ENCODE peak calls at places on chromosomes 16 and 17, in six cellular contexts. X is NCI-H1105 treated with DMSO at 0.1 percent for 48 hours; L is CD8-positive, alpha-beta memory T cell; S is RWPE1; K is A549; G is activated gamma-delta T cell treated with Interleukin-2 at 50 U/mL for 16 hours. O is an unnamed sample.

GRCh38 chr16:15427648-15428239 is 6.6 kb upstream of the BMERB1 start:
- DNase-seq in K (peak), G (peak), X (peak), L (peak), S (no peak), O (no peak)

GRCh38 chr16:23863511-23864422 is 28.0 kb downstream of the PRKCB start:
- DNase-seq in K (no peak), G (no peak), L (peak), X (no peak), S (no peak), O (no peak)

GRCh38 chr16:56329887-56330286 is 95.5 kb downstream of the AMFR start:
- DNase-seq in X (no peak), G (no peak), S (no peak), K (no peak), L (no peak), O (no peak)

GRCh38 chr17:953767-954166 is 25.8 kb downstream of the NXN start:
- DNase-seq in K (no peak), S (no peak), L (no peak), G (no peak), X (no peak), O (no peak)

GRCh38 chr17:55895112-55895759 is 144.4 kb downstream of the PCTP start:
- DNase-seq in X (no peak), K (no peak), G (no peak), S (no peak), L (no peak), O (no peak)

GRCh38 chr16:48014349-48015135 is 141.3 kb downstream of the ABCC12 start:
- DNase-seq in L (no peak), S (peak), K (peak), X (no peak), G (no peak), O (no peak)

GRCh38 chr16:87464691-87465300 is 28.0 kb downstream of the ZCCHC14 start:
- DNase-seq in G (no peak), K (no peak), L (no peak), S (peak), X (no peak), O (no peak)

GRCh38 chr16:89785523-89786155 is 30.8 kb downstream of the FANCA start:
- DNase-seq in G (peak), L (peak), K (no peak), X (no peak), S (no peak), O (no peak)

GRCh38 chr17:45022655-45023339 is 28.6 kb downstream of the DCAKD start:
- DNase-seq in X (no peak), S (no peak), L (no peak), K (no peak), G (no peak), O (no peak)

GRCh38 chr16:6625606-6626005 is 707.0 kb upstream of the RBFOX1 start:
- DNase-seq in X (no peak), G (no peak), S (no peak), K (no peak), L (no peak), O (no peak)

GRCh38 chr16:70428178-70428998 is 10.5 kb downstream of the ST3GAL2 start:
- DNase-seq in S (peak), G (no peak), K (peak), L (no peak), X (no peak), O (peak)

GRCh38 chr17:29909604-29910003 is 20.4 kb downstream of the SSH2 start:
- DNase-seq in K (no peak), G (no peak), S (peak), X (no peak), L (no peak), O (no peak)

GRCh38 chr16:29991571-29991904 is 3.9 kb downstream of the HIRIP3 start:
- DNase-seq in X (no peak), S (no peak), G (no peak), K (no peak), L (no peak), O (no peak)

GRCh38 chr16:4358831-4359561 is 7.9 kb upstream of the PAM16 start:
- DNase-seq in K (peak), L (peak), S (peak), G (peak), X (no peak), O (peak)

GRCh38 chr17:17811381-17812210 is 25.2 kb downstream of the SREBF1 start:
- DNase-seq in K (peak), L (no peak), G (no peak), X (no peak), S (no peak), O (no peak)

GRCh38 chr17:81865733-81866439 is 5.3 kb downstream of the ARHGDIA start:
- DNase-seq in G (no peak), K (no peak), L (no peak), X (peak), S (no peak), O (no peak)

GRCh38 chr16:10834766-10835165 is 16.2 kb upstream of the TVP23A start:
- DNase-seq in K (no peak), L (no peak), G (no peak), X (no peak), S (no peak), O (no peak)

GRCh38 chr17:9645858-9646555 is 690 bp downstream of the USP43 start:
- DNase-seq in K (peak), G (peak), X (peak), L (peak), S (peak), O (no peak)

GRCh38 chr17:82449883-82450356 is 632 bp downstream of the CYBC1 start:
- DNase-seq in G (no peak), K (no peak), S (no peak), X (no peak), L (no peak), O (no peak)

GRCh38 chr16:3256876-3257465 is 538 bp upstream of the MEFV start:
- DNase-seq in S (no peak), K (no peak), X (no peak), L (no peak), G (no peak), O (no peak)

GRCh38 chr16:16147316-16147999 is 75.8 kb downstream of the ABCC6 start:
- DNase-seq in L (no peak), G (no peak), K (no peak), X (no peak), S (no peak), O (no peak)

GRCh38 chr17:32350662-32351418 is 883 bp downstream of the ZNF207 start:
- DNase-seq in S (no peak), G (peak), K (peak), L (peak), X (peak), O (no peak)

GRCh38 chr16:20760346-20760745 is 3.5 kb upstream of the ACSM3 start:
- DNase-seq in S (no peak), G (no peak), X (no peak), L (no peak), K (no peak), O (no peak)

GRCh38 chr17:76707985-76708807 is 2.6 kb downstream of the MXRA7 start:
- DNase-seq in S (no peak), L (no peak), X (no peak), G (no peak), K (no peak), O (peak)

GRCh38 chr17:42843358-42843934 is 934 bp upstream of the AOC2 start:
- DNase-seq in K (peak), G (no peak), L (no peak), S (peak), X (peak), O (peak)

GRCh38 chr16:83989300-83989699 is 21.3 kb downstream of the NECAB2 start:
- DNase-seq in K (no peak), G (no peak), S (no peak), X (peak), L (no peak), O (no peak)

GRCh38 chr17:76138234-76138895 is 2.7 kb downstream of the FOXJ1 start:
- DNase-seq in X (peak), S (no peak), K (peak), L (no peak), G (no peak), O (no peak)

GRCh38 chr16:24986512-24987303 is 28.5 kb downstream of the ARHGAP17 start:
- DNase-seq in X (peak), K (peak), S (no peak), L (no peak), G (no peak), O (no peak)

GRCh38 chr16:70574595-70575271 is 51.1 kb downstream of the SF3B3 start:
- DNase-seq in X (no peak), L (no peak), K (no peak), S (no peak), G (no peak), O (no peak)

GRCh38 chr17:9022553-9023388 is 1.5 kb downstream of the NTN1 start:
- DNase-seq in L (no peak), S (no peak), X (peak), G (no peak), K (peak), O (no peak)